ENCODE peak calls at places on chromosome 7, in six cellular contexts. F is lung, D is substantia nigra, T is AG04450, L is IMR-90, N is neural progenitor cell. A is an unnamed sample.

GRCh38 chr7:43492906-43493305 is 90.0 kb upstream of the STK17A start:
- DNase-seq in F (no peak), D (no peak), T (no peak), L (no peak), N (no peak), A (no peak)

GRCh38 chr7:102389810-102390209 is 6.4 kb upstream of the PRKRIP1 start:
- DNase-seq in F (no peak), D (no peak), T (no peak), L (no peak), N (no peak), A (no peak)

GRCh38 chr7:27155816-27156507 is 513 bp downstream of the HOXA7 start:
- DNase-seq in F (no peak), D (no peak), T (no peak), L (no peak), N (peak; percentile 47), A (peak; percentile 74)

GRCh38 chr7:18700147-18700546 is 204.6 kb downstream of the HDAC9 start:
- DNase-seq in F (no peak), D (no peak), T (no peak), L (no peak), N (peak; percentile 33), A (peak; percentile 78)

GRCh38 chr7:8639668-8640067 is 206.3 kb downstream of the NXPH1 start:
- DNase-seq in F (no peak), D (no peak), T (no peak), L (no peak), N (no peak), A (no peak)

GRCh38 chr7:149074116-149074885 is 16.2 kb downstream of the ZNF786 start:
- DNase-seq in F (no peak), D (no peak), T (no peak), L (no peak), N (no peak), A (no peak)

GRCh38 chr7:91034459-91035368 is 229.5 kb upstream of the FZD1 start:
- DNase-seq in F (no peak), D (peak; percentile 9), T (peak; percentile 29), L (peak; percentile 63), N (peak; percentile 66), A (peak; percentile 85)

GRCh38 chr7:127885843-127886242 is 145.4 kb downstream of the LRRC4 start:
- DNase-seq in F (no peak), D (no peak), T (no peak), L (peak; percentile 78), N (no peak), A (no peak)

GRCh38 chr7:90345548-90346319 is 782 bp upstream of the GTPBP10 start:
- DNase-seq in F (no peak), D (no peak), T (no peak), L (peak; percentile 42), N (peak; percentile 44), A (peak; percentile 64)

GRCh38 chr7:80357530-80357929 is 154.3 kb downstream of the GNAT3 start:
- DNase-seq in F (no peak), D (no peak), T (no peak), L (peak; percentile 61), N (no peak), A (no peak)

GRCh38 chr7:71308105-71308504 is 176.2 kb downstream of the GALNT17 start:
- DNase-seq in F (no peak), D (peak; percentile 2), T (no peak), L (no peak), N (peak; percentile 39), A (peak; percentile 36)

GRCh38 chr7:25638590-25638989 is 410.3 kb upstream of the NPVF start:
- DNase-seq in F (no peak), D (no peak), T (no peak), L (no peak), N (no peak), A (peak; percentile 51)
- H3K27ac ChIP-seq in F (no peak overlapping the region), D (no peak overlapping the region), T (no peak overlapping the region), L (no peak overlapping the region), N (no peak overlapping the region), A (no peak overlapping the region)

GRCh38 chr7:30584415-30584814 is 10.3 kb upstream of the GARS1 start:
- DNase-seq in F (no peak), D (no peak), T (no peak), L (no peak), N (no peak), A (no peak)
- H3K27ac ChIP-seq in F (no peak overlapping the region), D (no peak overlapping the region), T (no peak overlapping the region), L (no peak overlapping the region), N (no peak overlapping the region), A (no peak overlapping the region)

DNA sequence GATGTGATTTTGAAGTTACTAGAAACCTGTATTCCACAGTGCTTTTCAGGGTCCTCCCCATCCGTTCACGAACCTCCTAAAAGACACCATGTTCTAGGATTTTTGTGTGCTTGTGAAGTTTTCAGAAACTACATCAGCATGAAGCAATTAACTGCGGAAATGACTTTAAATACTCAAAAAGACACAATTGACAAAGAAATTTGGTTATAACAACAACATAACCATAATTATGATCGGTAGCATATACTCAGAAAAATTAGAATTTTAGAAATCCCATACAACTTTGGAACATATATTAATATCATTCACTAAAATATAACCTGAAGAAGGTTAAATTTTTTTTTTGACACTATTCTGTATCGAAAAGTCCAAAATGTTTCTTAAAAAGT is 43.8 kb upstream of the FAM20C start:
- DNase-seq in F (no peak), D (no peak), T (no peak), L (no peak), N (no peak), A (no peak)
- H3K27ac ChIP-seq in F (peak overlapping the region; percentile 94), D (peak overlapping the region; percentile 98), T (no peak overlapping the region), L (peak overlapping the region; percentile 91), N (peak overlapping the region; percentile 97), A (peak overlapping the region; percentile 98)

DNA sequence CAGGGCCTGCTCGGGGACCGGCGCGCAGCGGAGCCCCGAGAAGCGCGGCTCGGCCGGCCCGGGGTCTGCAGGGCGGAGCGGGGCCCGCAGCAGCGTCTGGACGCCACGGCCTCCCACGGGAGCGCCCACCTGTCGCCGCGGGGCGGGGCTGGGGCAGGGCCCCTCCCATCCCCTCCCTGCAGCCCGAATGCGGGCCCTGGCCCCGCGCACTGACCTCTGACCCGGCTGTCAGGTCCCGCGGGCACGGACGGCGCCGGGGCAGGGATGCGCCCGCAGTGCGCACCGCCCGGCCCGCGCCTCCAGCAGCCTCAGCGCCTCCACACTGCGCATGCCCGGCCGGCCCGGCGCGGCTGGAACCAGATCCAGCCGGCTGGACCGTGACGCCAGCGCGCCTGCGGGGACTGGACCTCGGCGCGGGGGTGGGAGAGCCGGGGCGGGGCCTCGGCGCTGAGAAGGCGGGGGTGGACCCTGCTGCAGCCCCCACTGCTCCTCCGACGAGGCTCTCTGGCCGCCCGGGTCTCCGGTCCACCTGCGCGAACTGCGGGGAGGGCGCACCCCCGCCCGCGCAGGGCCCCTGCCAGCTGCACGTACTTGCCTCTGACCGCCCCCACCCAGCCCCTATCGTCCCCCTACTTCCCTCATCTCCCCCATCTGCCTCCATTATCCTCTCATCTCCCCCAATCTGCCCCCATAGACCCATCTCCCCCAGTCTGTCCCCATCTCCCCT is 16.1 kb upstream of the GPR146 start:
- DNase-seq in F (peak; percentile 88), D (peak; percentile 90), T (peak; percentile 48), L (peak; percentile 86), N (peak; percentile 94), A (peak; percentile 92)
- H3K27ac ChIP-seq in F (peak overlapping the region; percentile 85), D (peak overlapping the region; percentile 87), T (peak overlapping the region; percentile 91), L (peak overlapping the region; percentile 85), N (peak overlapping the region; percentile 57), A (peak overlapping the region; percentile 73)

DNA sequence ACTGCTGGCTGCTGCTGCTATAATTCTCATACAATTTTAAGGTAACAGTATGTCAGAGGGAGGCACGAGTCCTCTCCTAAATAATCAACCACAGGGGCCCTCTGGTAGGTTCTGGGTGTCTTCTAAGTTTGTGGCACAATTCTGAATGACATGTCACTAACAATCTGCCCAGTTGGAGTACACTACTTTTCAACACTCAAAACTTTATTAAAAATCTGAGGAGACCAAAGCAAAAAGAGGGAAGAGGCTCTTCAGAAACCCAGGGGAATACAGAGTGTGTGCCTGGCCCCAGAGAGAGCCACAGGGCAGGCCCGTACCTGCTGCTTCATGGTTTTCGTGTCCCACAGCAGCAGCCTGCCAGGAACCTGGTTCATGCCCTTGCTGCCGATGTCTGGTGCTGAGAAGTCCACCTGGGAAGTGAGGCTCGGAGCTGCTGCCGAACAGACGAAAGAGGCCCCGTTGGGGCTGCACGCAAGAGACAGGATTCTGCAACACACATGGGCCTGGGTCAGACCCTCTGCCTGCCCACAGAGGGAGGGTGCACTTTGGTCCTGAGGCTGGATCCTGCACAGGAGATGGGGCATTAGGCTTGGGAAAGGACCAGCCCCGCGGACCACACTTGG is 18.3 kb downstream of the WDR91 start:
- DNase-seq in F (no peak), D (no peak), T (no peak), L (no peak), N (no peak), A (no peak)
- H3K27ac ChIP-seq in F (no peak overlapping the region), D (no peak overlapping the region), T (peak overlapping the region; percentile 73), L (peak overlapping the region; percentile 40), N (no peak overlapping the region), A (no peak overlapping the region)

GRCh38 chr7:133741078-133741477 is 386.1 kb upstream of the LRGUK start:
- DNase-seq in F (no peak), D (no peak), T (no peak), L (no peak), N (no peak), A (no peak)
- H3K27ac ChIP-seq in F (no peak overlapping the region), D (no peak overlapping the region), T (no peak overlapping the region), L (no peak overlapping the region), N (no peak overlapping the region), A (no peak overlapping the region)